ENCODE peak calls at places on chromosomes 4 and X, in eight cellular contexts. C, G, Q, T, H, P, O and L are unnamed samples.

GRCh38 chr4:99221980-99222379 is 2.9 kb upstream of the ADH6 start:
- DNase-seq in C (no peak), G (no peak), Q (peak), T (peak), H (no peak), P (peak), O (no peak), L (no peak)

GRCh38 chr4:77636902-77637301 is 31.3 kb downstream of the CXCL13 start:
- DNase-seq in C (no peak), G (no peak), Q (peak), T (no peak), H (no peak), P (peak), O (no peak), L (peak)

GRCh38 chr4:30821891-30822612 is 101.9 kb downstream of the PCDH7 start:
- DNase-seq in C (no peak), G (no peak), Q (peak), T (peak), H (no peak), P (no peak), O (no peak), L (no peak)

GRCh38 chr4:3521621-3522325 is 10.4 kb downstream of the LRPAP1 start:
- DNase-seq in C (no peak), G (no peak), Q (no peak), T (no peak), H (no peak), P (no peak), O (no peak), L (no peak)

GRCh38 chrX:11103006-11103405 is 8.1 kb upstream of the HCCS start:
- DNase-seq in C (no peak), G (no peak), Q (no peak), T (no peak), H (no peak), P (no peak), O (no peak), L (no peak)

GRCh38 chr4:87465739-87466366 is 43.5 kb downstream of the NUDT9 start:
- DNase-seq in C (no peak), G (no peak), Q (peak), T (peak), H (no peak), P (peak), O (no peak), L (no peak)

GRCh38 chr4:108337923-108338322 is 169.2 kb upstream of the LEF1 start:
- DNase-seq in C (no peak), G (no peak), Q (peak), T (no peak), H (no peak), P (peak), O (no peak), L (no peak)

GRCh38 chr4:83889802-83890201 is 353.9 kb downstream of the GPAT3 start:
- DNase-seq in C (no peak), G (no peak), Q (peak), T (no peak), H (no peak), P (no peak), O (no peak), L (no peak)

GRCh38 chr4:89230271-89230670 is 77.3 kb downstream of the GPRIN3 start:
- DNase-seq in C (no peak), G (no peak), Q (no peak), T (no peak), H (no peak), P (no peak), O (no peak), L (no peak)

GRCh38 chr4:20565075-20565721 is 135.1 kb upstream of the PACRGL start:
- DNase-seq in C (no peak), G (no peak), Q (peak), T (no peak), H (no peak), P (no peak), O (no peak), L (no peak)

GRCh38 chrX:50081282-50081955 is 119.4 kb downstream of the AKAP4 start:
- DNase-seq in C (no peak), G (peak), Q (peak), T (peak), H (no peak), P (peak), O (peak), L (no peak)

GRCh38 chrX:47145408-47146120 is 543 bp downstream of the RBM10 start:
- DNase-seq in C (peak), G (no peak), Q (no peak), T (no peak), H (no peak), P (no peak), O (no peak), L (peak)

GRCh38 chr4:43331226-43332078 is 438.9 kb downstream of the GRXCR1 start:
- DNase-seq in C (no peak), G (no peak), Q (peak), T (no peak), H (no peak), P (no peak), O (no peak), L (no peak)

GRCh38 chrX:71117358-71117757 is 1.0 kb upstream of the MED12 start:
- DNase-seq in C (no peak), G (no peak), Q (no peak), T (no peak), H (no peak), P (no peak), O (no peak), L (no peak)
- H3K4me3 ChIP-seq in C (peak), G (peak), Q (no peak), T (peak), H (no peak), P (no peak), O (no peak), L (no peak)

GRCh38 chr4:48271626-48272025 is 2.0 kb upstream of the TEC start:
- DNase-seq in C (no peak), G (no peak), Q (no peak), T (no peak), H (no peak), P (no peak), O (no peak), L (no peak)

GRCh38 chr4:48271048-48271452 is 1.4 kb upstream of the TEC start:
- DNase-seq in C (peak), G (no peak), Q (no peak), T (no peak), H (no peak), P (no peak), O (no peak), L (no peak)

GRCh38 chr4:48270516-48270897 is 869 bp upstream of the TEC start:
- DNase-seq in C (no peak), G (no peak), Q (no peak), T (peak), H (no peak), P (no peak), O (no peak), L (no peak)

GRCh38 chr4:48268956-48269860 is at the start of gene TEC:
- DNase-seq in C (no peak), G (no peak), Q (peak), T (peak), H (peak), P (peak), O (peak), L (peak)

DNA sequence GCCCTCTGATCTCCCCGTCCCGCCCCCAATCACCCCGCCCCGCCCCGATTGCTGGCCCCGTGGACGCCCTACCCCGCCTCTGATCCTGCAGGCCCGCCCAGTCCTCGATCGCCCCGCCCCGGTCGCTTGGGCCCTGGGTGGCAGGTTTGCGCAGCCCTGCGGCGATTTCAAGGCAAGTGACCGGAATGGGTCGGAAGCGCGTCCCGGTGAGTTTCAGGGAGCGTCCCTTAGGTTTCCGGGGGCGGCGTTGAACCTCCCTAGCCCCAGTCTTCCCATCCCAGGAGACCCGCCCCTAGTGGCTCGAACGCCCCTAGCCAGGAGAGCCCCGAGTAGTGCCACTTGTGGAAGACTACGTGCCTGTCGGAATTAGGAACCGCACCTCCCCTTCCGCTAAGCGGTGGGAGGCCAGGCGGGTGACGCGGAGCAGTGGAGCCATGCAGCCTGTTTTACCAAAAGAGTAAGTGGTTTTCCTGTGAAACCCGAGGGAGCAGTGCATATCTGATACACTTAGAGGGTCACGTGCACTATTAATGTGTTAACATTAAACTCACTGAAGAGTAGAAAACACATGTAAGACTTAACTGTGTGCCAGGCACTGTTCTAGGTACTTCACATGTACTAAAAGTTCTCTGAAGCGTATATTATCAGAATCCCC is 350 bp upstream of the TEC start:
- DNase-seq in C (peak), G (peak), Q (peak), T (peak), H (peak), P (peak), O (peak), L (peak)
- TF ChIP-seq CTCF in C (no peak), G (no peak), Q (peak), T (peak), H (no peak), P (peak), O (peak), L (peak)

GRCh38 chr4:139845481-139846093 is 180.0 kb downstream of the MGST2 start:
- DNase-seq in C (no peak), G (no peak), Q (no peak), T (no peak), H (no peak), P (no peak), O (no peak), L (no peak)

GRCh38 chr4:139843643-139844042 is 178.0 kb downstream of the MGST2 start:
- DNase-seq in C (no peak), G (no peak), Q (no peak), T (no peak), H (no peak), P (no peak), O (no peak), L (no peak)

GRCh38 chr4:139841464-139842195 is 176.0 kb downstream of the MGST2 start:
- DNase-seq in C (no peak), G (no peak), Q (no peak), T (no peak), H (peak), P (peak), O (no peak), L (peak)

GRCh38 chr4:139844057-139844456 is 178.4 kb downstream of the MGST2 start:
- DNase-seq in C (no peak), G (no peak), Q (peak), T (no peak), H (no peak), P (no peak), O (no peak), L (no peak)

DNA sequence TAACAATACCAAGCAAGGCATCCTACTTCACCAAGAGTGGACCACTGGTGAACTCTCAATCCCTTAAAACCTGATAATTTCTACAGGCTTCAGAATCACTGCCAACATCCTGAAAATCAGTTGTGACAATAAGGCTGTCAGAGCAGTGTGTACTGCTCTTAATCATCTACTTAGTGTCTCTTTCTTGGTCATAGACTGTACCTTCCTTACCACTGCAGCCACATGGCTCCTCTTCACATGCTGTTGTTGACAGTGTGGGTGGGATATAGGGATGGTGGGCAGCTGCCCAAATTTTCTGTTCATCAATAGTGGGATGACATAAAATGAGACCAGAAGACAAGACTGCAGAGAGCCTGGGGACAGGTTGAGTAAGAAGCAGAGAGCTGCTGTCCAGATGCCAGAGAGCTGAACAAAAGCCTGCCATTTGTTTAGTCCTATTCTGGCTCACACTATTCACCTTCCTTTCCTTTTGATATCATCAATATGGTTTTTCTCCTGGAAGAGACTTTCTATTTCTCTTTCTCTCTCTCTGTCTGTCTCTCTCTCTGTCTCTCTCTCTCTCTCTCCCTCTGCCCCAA is 178.9 kb downstream of the MGST2 start:
- DNase-seq in C (no peak), G (no peak), Q (no peak), T (no peak), H (no peak), P (no peak), O (no peak), L (no peak)
- H3K4me3 ChIP-seq in C (no peak), G (no peak), Q (no peak), T (no peak), H (no peak), P (no peak), O (no peak), L (no peak)

GRCh38 chrX:42714981-42715688 is 62.8 kb downstream of the PPP1R2C start:
- DNase-seq in C (peak), G (peak), Q (peak), T (peak), H (peak), P (peak), O (no peak), L (peak)
- TF ChIP-seq CTCF in C (peak), G (peak), Q (peak), T (peak), H (peak), P (peak), O (peak), L (peak)

GRCh38 chr4:61202638-61203495 is 2.7 kb downstream of the ADGRL3 start:
- DNase-seq in C (no peak), G (peak), Q (peak), T (peak), H (no peak), P (peak), O (no peak), L (no peak)
- H3K4me3 ChIP-seq in C (no peak), G (peak), Q (peak), T (peak), H (no peak), P (peak), O (peak), L (peak)

DNA sequence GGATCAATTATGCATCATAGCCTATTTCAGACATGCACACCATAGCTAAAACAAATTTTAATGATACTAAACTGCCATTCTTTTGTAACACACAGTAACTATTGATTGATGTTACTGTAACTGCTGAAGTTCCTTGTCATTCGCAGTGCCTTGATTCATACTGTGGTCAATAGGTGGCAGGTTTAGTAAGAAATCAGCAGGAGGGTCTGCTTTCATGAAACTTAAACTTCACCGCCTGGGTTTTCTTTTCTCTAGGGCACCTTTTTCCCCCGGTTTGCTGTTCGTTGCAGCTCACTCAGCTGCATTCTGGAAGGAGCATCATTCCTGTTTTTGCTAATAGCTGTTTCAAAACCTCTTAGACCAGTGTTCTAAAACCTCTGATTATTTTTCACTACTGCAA is 88.1 kb downstream of the RPA4 start:
- DNase-seq in C (no peak), G (no peak), Q (peak), T (peak), H (no peak), P (no peak), O (no peak), L (no peak)
- TF ChIP-seq CTCF in C (no peak), G (no peak), Q (peak), T (peak), H (no peak), P (peak), O (no peak), L (no peak)

GRCh38 chr4:184385705-184386141 is 88.6 kb downstream of the IRF2 start:
- DNase-seq in C (no peak), G (no peak), Q (no peak), T (peak), H (no peak), P (peak), O (peak), L (peak)

GRCh38 chr4:184384810-184385557 is 89.4 kb downstream of the IRF2 start:
- DNase-seq in C (no peak), G (no peak), Q (peak), T (peak), H (no peak), P (no peak), O (no peak), L (no peak)

GRCh38 chr4:184386271-184386781 is 88.0 kb downstream of the IRF2 start:
- DNase-seq in C (no peak), G (no peak), Q (no peak), T (peak), H (no peak), P (peak), O (peak), L (peak)

GRCh38 chr4:184388106-184388505 is 86.2 kb downstream of the IRF2 start:
- DNase-seq in C (no peak), G (no peak), Q (no peak), T (no peak), H (no peak), P (no peak), O (no peak), L (no peak)

GRCh38 chr4:184387351-184387750 is 87.0 kb downstream of the IRF2 start:
- DNase-seq in C (no peak), G (no peak), Q (no peak), T (peak), H (no peak), P (no peak), O (no peak), L (peak)
- H3K4me3 ChIP-seq in C (no peak), G (no peak), Q (no peak), T (no peak), H (no peak), P (no peak), O (no peak), L (no peak)

DNA sequence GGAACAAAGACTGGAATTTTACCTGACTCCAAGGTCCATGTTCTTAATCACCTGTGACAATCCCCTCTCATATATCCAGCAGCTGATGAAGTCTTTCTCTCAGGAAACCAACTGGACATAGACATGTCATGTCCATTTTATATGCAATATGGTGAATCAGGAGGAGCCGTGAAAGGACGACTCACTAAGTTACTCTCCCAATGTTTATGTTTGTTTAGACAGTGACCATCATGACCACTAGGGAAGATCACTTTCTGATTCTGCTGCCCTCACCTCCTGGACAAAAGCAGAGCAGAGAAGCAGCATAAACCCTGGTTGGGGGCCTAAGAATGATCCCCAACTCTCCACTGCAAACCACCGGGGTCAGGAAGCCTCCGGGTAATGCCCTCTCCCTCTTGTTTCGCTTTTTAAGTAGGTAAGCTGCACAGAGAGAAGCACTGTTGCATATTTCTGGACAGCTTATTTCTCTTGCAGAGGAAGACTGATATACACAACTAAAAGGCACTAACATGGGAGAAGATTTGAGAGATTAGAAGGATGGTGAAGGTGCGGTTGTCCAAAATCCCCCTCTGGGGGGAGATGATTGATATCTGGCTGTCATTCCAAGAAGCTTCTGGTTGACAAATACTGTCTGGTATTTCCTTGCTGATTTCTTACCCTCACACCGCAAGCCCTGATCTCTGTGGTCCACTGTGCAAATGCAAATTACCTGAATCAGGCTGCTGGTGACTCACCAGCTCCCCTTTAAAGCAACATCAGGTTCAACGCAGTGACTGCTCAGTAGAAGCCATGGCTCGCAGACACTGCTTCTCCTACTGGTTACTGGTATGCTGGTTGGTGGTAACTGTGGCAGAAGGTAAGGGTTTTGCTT is at the start of gene ODAPH:
- DNase-seq in C (no peak), G (no peak), Q (peak), T (peak), H (peak), P (peak), O (no peak), L (peak)
- TF ChIP-seq CTCF in C (no peak), G (no peak), Q (peak), T (no peak), H (no peak), P (no peak), O (no peak), L (no peak)